ENCODE peak calls at places on chromosome 7, in five cellular contexts. Y is cardiac muscle cell, C is neural progenitor cell, A is A549, F is kidney. I is an unnamed sample.

GRCh38 chr7:50476953-50477625 is 26.9 kb upstream of the FIGNL1 start:
- DNase-seq in Y (no peak), F (no peak), A (no peak), C (no peak), I (no peak)

GRCh38 chr7:7682856-7683255 is 35.6 kb downstream of the RPA3 start:
- DNase-seq in A (no peak), F (no peak), Y (no peak), C (no peak), I (no peak)

GRCh38 chr7:102138676-102139075 is 148.0 kb upstream of the SH2B2 start:
- DNase-seq in Y (no peak), C (peak; percentile 41), A (no peak), F (no peak), I (peak; percentile 55)

GRCh38 chr7:115191506-115191905 is 269.6 kb downstream of the MDFIC start:
- DNase-seq in F (no peak), C (no peak), Y (no peak), A (no peak), I (peak; percentile 50)

GRCh38 chr7:16420649-16421332 is 547 bp downstream of the CRPPA start:
- DNase-seq in A (peak; percentile 76), Y (peak; percentile 94), F (peak; percentile 95), C (peak; percentile 89), I (peak; percentile 99)

GRCh38 chr7:30926323-30926722 is 14.7 kb downstream of the AQP1 start:
- DNase-seq in C (no peak), F (peak; percentile 41), Y (no peak), A (no peak), I (no peak)

GRCh38 chr7:138449580-138449979 is 10.5 kb upstream of the TRIM24 start:
- DNase-seq in Y (peak; percentile 10), A (no peak), F (no peak), C (peak; percentile 36), I (peak; percentile 57)

GRCh38 chr7:153939177-153939576 is 113.0 kb upstream of the DPP6 start:
- DNase-seq in Y (no peak), C (no peak), F (no peak), A (no peak), I (no peak)

GRCh38 chr7:159104188-159105030 is 40.3 kb downstream of the VIPR2 start:
- DNase-seq in Y (no peak), F (peak; percentile 68), A (no peak), C (no peak), I (no peak)

GRCh38 chr7:50146692-50147091 is 53.6 kb upstream of the ZPBP start:
- DNase-seq in F (no peak), Y (no peak), C (no peak), A (no peak), I (no peak)

GRCh38 chr7:83684928-83685327 is 36.0 kb upstream of the SEMA3E start:
- DNase-seq in C (peak; percentile 69), Y (no peak), A (no peak), F (no peak), I (no peak)

GRCh38 chr7:46463170-46463569 is 542.1 kb upstream of the IGFBP3 start:
- DNase-seq in C (no peak), F (no peak), Y (no peak), A (no peak), I (no peak)

GRCh38 chr7:521221-522070 is 1.8 kb upstream of the PDGFA start:
- DNase-seq in Y (peak; percentile 65), C (peak; percentile 65), F (peak; percentile 89), A (peak; percentile 44), I (no peak)

GRCh38 chr7:4268040-4268965 is 413.8 kb upstream of the FOXK1 start:
- DNase-seq in A (no peak), F (no peak), C (peak; percentile 16), Y (no peak), I (no peak)

GRCh38 chr7:50367570-50367969 is 63.1 kb downstream of the IKZF1 start:
- DNase-seq in C (no peak), A (no peak), F (no peak), Y (no peak), I (no peak)

GRCh38 chr7:104967595-104967994 is 46.4 kb upstream of the KMT2E start:
- DNase-seq in Y (peak; percentile 78), F (no peak), C (no peak), A (no peak), I (no peak)

GRCh38 chr7:34041716-34042115 is 136.4 kb downstream of the BMPER start:
- DNase-seq in F (no peak), A (no peak), C (no peak), Y (peak; percentile 45), I (no peak)

GRCh38 chr7:134552105-134552504 is 3.2 kb downstream of the AKR1B15 start:
- DNase-seq in A (no peak), Y (no peak), F (no peak), C (peak; percentile 49), I (peak; percentile 71)

GRCh38 chr7:92835140-92835850 is 1.1 kb downstream of the CDK6 start:
- DNase-seq in C (peak; percentile 84), F (peak; percentile 86), A (peak; percentile 48), Y (peak; percentile 82), I (peak; percentile 67)

GRCh38 chr7:21587139-21587773 is 44.4 kb downstream of the DNAH11 start:
- DNase-seq in F (no peak), Y (no peak), C (no peak), A (no peak), I (no peak)

GRCh38 chr7:1015631-1016121 is 28.7 kb upstream of the GPR146 start:
- DNase-seq in C (no peak), F (peak; percentile 65), Y (no peak), A (no peak), I (no peak)

GRCh38 chr7:88759216-88759955 is at the start of gene ZNF804B:
- DNase-seq in F (peak; percentile 70), C (peak; percentile 85), A (no peak), Y (no peak), I (peak; percentile 64)

GRCh38 chr7:53811555-53812079 is 730.6 kb upstream of the VSTM2A start:
- DNase-seq in F (no peak), A (no peak), C (no peak), Y (no peak), I (no peak)

GRCh38 chr7:150368884-150369739 is 490 bp downstream of the REPIN1 start:
- DNase-seq in C (peak; percentile 92), A (peak; percentile 79), Y (peak; percentile 75), F (peak; percentile 93), I (peak; percentile 93)

GRCh38 chr7:150368098-150368883 is at the start of gene REPIN1:
- DNase-seq in F (peak; percentile 98), A (peak; percentile 72), Y (peak; percentile 89), C (peak; percentile 95), I (peak; percentile 94)

GRCh38 chr7:150367187-150367510 is 1.5 kb upstream of the REPIN1 start:
- DNase-seq in C (no peak), A (no peak), F (no peak), Y (no peak), I (no peak)

GRCh38 chr7:150365673-150366398 is 2.8 kb upstream of the REPIN1 start:
- DNase-seq in C (peak; percentile 6), Y (no peak), A (no peak), F (no peak), I (no peak)

GRCh38 chr7:150367677-150368097 is 935 bp upstream of the REPIN1 start:
- DNase-seq in C (no peak), F (no peak), A (peak; percentile 83), Y (peak; percentile 29), I (no peak)
- H3K4me1 ChIP-seq in C (peaks cover 19% of the 10 kb centered on the region), F (peaks cover 7% of the 10 kb centered on the region), A (peaks cover 19% of the 10 kb centered on the region), Y (peaks cover 37% of the 10 kb centered on the region), I (peaks cover 23% of the 10 kb centered on the region)

GRCh38 chr7:37424532-37424931 is 24.1 kb downstream of the ELMO1 start:
- DNase-seq in F (no peak), A (no peak), C (no peak), Y (no peak), I (no peak)

GRCh38 chr7:37424995-37425394 is 23.7 kb downstream of the ELMO1 start:
- DNase-seq in A (no peak), Y (no peak), C (no peak), F (no peak), I (no peak)

GRCh38 chr7:37420931-37421330 is 27.7 kb downstream of the ELMO1 start:
- DNase-seq in A (no peak), Y (peak; percentile 57), F (no peak), C (no peak), I (no peak)

GRCh38 chr7:37419496-37419895 is 29.2 kb downstream of the ELMO1 start:
- DNase-seq in F (no peak), A (no peak), Y (no peak), C (no peak), I (no peak)

DNA sequence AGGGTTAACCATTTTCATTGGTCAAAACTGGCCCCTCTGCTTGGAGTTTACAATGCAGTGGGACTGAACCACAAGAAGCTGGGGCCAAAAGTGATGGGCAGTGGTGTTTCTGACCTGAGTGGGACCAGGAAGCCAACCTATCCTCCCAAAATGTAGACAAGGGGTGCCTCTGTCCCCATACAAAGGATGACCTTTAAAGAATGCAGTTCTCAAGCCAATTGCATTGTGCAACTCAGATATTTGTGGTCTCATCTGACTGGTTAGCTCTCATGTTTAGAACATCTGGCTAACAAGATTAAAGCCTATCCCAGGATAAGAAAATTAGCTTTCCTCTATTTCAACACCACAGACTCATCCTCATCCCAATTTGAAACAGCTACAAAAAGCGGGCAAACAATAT is 26.8 kb downstream of the ELMO1 start:
- DNase-seq in A (no peak), C (no peak), F (no peak), Y (peak; percentile 87), I (no peak)
- H3K4me1 ChIP-seq in A (peaks cover 9% of the 10 kb centered on the region), C (peaks cover 16% of the 10 kb centered on the region), F (no peaks in the 10 kb centered on the region), Y (peaks cover 2% of the 10 kb centered on the region), I (peaks cover 11% of the 10 kb centered on the region)

GRCh38 chr7:74305987-74306736 is 17.0 kb downstream of the CLIP2 start:
- DNase-seq in Y (no peak), C (no peak), A (no peak), F (peak; percentile 76), I (no peak)

GRCh38 chr7:74311305-74311744 is 22.1 kb downstream of the CLIP2 start:
- DNase-seq in A (no peak), Y (no peak), F (no peak), C (no peak), I (no peak)

GRCh38 chr7:74304550-74304949 is 15.3 kb downstream of the CLIP2 start:
- DNase-seq in Y (no peak), F (no peak), C (no peak), A (no peak), I (no peak)

GRCh38 chr7:74306737-74307469 is 17.7 kb downstream of the CLIP2 start:
- DNase-seq in Y (peak; percentile 75), F (peak; percentile 89), A (no peak), C (peak; percentile 50), I (peak; percentile 89)

DNA sequence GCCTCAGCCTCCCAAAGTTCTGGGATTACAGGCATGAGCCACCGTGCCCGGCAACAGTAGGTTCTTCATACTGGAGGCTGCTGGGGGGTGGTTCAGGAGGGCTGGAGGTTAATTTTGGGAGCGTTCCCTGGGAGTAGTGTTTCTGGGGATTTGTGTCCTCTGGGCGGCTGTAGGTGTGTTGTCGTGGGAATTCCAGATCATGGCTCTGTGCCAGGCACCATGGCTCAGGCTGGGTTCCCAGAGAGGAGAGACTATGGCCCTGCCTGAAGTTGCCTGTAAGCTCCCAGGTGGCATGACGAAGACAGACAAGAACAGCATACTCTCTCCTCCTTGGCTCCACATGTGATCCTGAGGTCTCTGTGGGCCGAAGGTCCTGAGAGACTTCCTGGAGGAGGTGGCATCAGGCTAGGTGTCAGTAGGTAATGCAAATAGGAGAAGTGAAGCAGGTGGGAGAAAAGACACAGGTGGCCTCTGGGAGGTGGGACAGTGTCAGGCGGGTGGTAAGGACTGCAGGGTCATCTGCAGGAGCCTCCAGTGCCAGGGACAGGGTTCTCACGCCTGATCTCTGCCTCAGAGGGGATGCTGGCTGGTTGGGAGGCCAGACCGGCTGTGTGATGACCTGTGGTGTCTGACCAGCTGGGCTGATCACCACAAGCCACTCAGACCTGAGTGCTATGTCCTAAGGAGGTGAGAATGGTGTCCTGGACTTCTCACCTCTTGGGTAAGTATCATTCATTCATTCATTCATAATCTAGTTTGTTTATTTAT is 18.7 kb downstream of the CLIP2 start:
- DNase-seq in C (no peak), F (no peak), Y (no peak), A (no peak), I (no peak)
- H3K4me1 ChIP-seq in C (peaks cover 6% of the 10 kb centered on the region), F (no peaks in the 10 kb centered on the region), Y (no peaks in the 10 kb centered on the region), A (peaks cover 35% of the 10 kb centered on the region), I (peaks cover 16% of the 10 kb centered on the region)

GRCh38 chr7:74242122-74242443 is 12.1 kb downstream of the RFC2 start:
- DNase-seq in A (no peak), C (no peak), F (no peak), Y (no peak), I (no peak)
- H3K4me1 ChIP-seq in A (no peaks in the 10 kb centered on the region), C (no peaks in the 10 kb centered on the region), F (no peaks in the 10 kb centered on the region), Y (no peaks in the 10 kb centered on the region), I (no peaks in the 10 kb centered on the region)

I was measured in SJCRH30.